ENCODE peak calls at places on chromosomes 4 and X, in seven cellular contexts. C, L, H, K, Y, U and N are unnamed samples.
A peak's percentile ranks its signal among the peaks of the same experiment; 100 is the strongest.

GRCh38 chrX:22122510-22122909 is 90.4 kb downstream of the PHEX start:
- DNase-seq in C (peak; percentile 89), Y (no peak), H (peak; percentile 89), K (no peak), L (no peak), U (no peak), N (peak; percentile 64)

GRCh38 chr4:8592366-8593267 is at the start of gene CPZ:
- DNase-seq in H (no peak), C (peak; percentile 39), U (no peak), L (no peak), Y (no peak), K (no peak), N (no peak)

GRCh38 chr4:76570141-76570989 is 135.3 kb downstream of the SHROOM3 start:
- DNase-seq in Y (no peak), U (no peak), C (no peak), H (no peak), K (no peak), L (no peak), N (no peak)

GRCh38 chr4:38759077-38759789 is 23.6 kb downstream of the TLR10 start:
- DNase-seq in C (peak; percentile 62), H (peak; percentile 22), U (peak; percentile 33), K (peak; percentile 52), L (peak; percentile 54), Y (peak; percentile 10), N (no peak)

GRCh38 chrX:141935645-141936044 is 32.0 kb downstream of the MAGEC1 start:
- DNase-seq in U (no peak), C (no peak), Y (no peak), K (no peak), L (no peak), H (no peak), N (no peak)

GRCh38 chr4:3765271-3766206 is 646 bp upstream of the ADRA2C start:
- DNase-seq in K (peak; percentile 32), U (no peak), L (no peak), C (peak; percentile 50), H (no peak), Y (no peak), N (no peak)

GRCh38 chrX:67612231-67612630 is 68.4 kb downstream of the AR start:
- DNase-seq in L (no peak), K (no peak), H (no peak), C (peak; percentile 17), Y (no peak), U (no peak), N (no peak)

GRCh38 chr4:163107754-163108153 is 58.9 kb downstream of the NAF1 start:
- DNase-seq in Y (no peak), C (peak; percentile 8), H (peak; percentile 3), U (no peak), K (no peak), L (no peak), N (no peak)

GRCh38 chrX:136468391-136469103 is 19.2 kb upstream of the BRS3 start:
- DNase-seq in K (peak; percentile 31), L (no peak), U (no peak), H (no peak), C (no peak), Y (no peak), N (no peak)

GRCh38 chr4:83285022-83285387 is 407 bp upstream of the COQ2 start:
- DNase-seq in H (peak; percentile 49), Y (no peak), C (peak; percentile 55), L (no peak), K (no peak), U (no peak), N (no peak)

GRCh38 chrX:133938530-133938929 is 46.9 kb downstream of the GPC3 start:
- DNase-seq in L (no peak), U (no peak), Y (no peak), K (no peak), C (no peak), H (no peak), N (no peak)

GRCh38 chr4:175970734-175971133 is 94.9 kb upstream of the WDR17 start:
- DNase-seq in H (no peak), Y (no peak), K (no peak), U (no peak), C (no peak), L (no peak), N (no peak)

GRCh38 chr4:128711361-128711760 is 98.1 kb upstream of the JADE1 start:
- DNase-seq in Y (no peak), L (no peak), H (no peak), C (no peak), K (no peak), U (no peak), N (no peak)

GRCh38 chr4:173230077-173230476 is 61.5 kb downstream of the GALNT7 start:
- DNase-seq in K (no peak), U (no peak), L (no peak), Y (no peak), H (no peak), C (peak; percentile 12), N (no peak)

GRCh38 chr4:153258750-153259149 is 54.5 kb downstream of the TRIM2 start:
- DNase-seq in U (no peak), L (no peak), H (no peak), Y (no peak), K (no peak), C (no peak), N (no peak)

GRCh38 chrX:47563801-47564315 is 2.9 kb downstream of the ARAF start:
- DNase-seq in Y (no peak), L (no peak), U (no peak), C (no peak), K (no peak), H (no peak), N (no peak)

GRCh38 chrX:43741843-43742573 is 85.9 kb downstream of the MAOA start:
- DNase-seq in Y (no peak), L (no peak), H (peak; percentile 61), U (no peak), K (no peak), C (peak; percentile 10), N (no peak)

GRCh38 chrX:136954930-136955329 is 74.4 kb upstream of the RBMX start:
- DNase-seq in K (no peak), H (peak; percentile 27), L (peak; percentile 16), U (no peak), C (peak; percentile 39), Y (no peak), N (no peak)

GRCh38 chr4:55553442-55553841 is 6.7 kb upstream of the CLOCK start:
- DNase-seq in C (peak; percentile 79), H (peak; percentile 42), Y (no peak), U (no peak), K (peak; percentile 32), L (peak; percentile 16), N (no peak)

GRCh38 chrX:23952984-23953907 is 45.4 kb downstream of the CXorf58 start:
- DNase-seq in Y (no peak), U (peak; percentile 2), C (no peak), H (no peak), L (peak; percentile 52), K (no peak), N (no peak)

GRCh38 chr4:170672571-170672970 is 582.8 kb upstream of the AADAT start:
- DNase-seq in Y (no peak), C (no peak), U (no peak), L (no peak), K (no peak), H (peak; percentile 6), N (no peak)

GRCh38 chrX:95974885-95975284 is 709.8 kb upstream of the DIAPH2 start:
- DNase-seq in H (no peak), U (no peak), C (no peak), K (no peak), L (no peak), Y (no peak), N (no peak)

GRCh38 chr4:786861-787300 is 39.0 kb downstream of the CPLX1 start:
- DNase-seq in Y (no peak), C (no peak), U (no peak), L (no peak), K (no peak), H (no peak), N (no peak)

GRCh38 chr4:106647451-106647850 is 278.9 kb upstream of the GIMD1 start:
- DNase-seq in L (no peak), Y (no peak), C (no peak), K (no peak), U (no peak), H (no peak), N (no peak)

GRCh38 chrX:46325312-46325877 is 219.8 kb downstream of the ZNF674 start:
- DNase-seq in K (no peak), U (peak; percentile 7), C (peak; percentile 62), H (no peak), Y (no peak), L (no peak), N (peak; percentile 18)

GRCh38 chr4:186889876-186890643 is 166.4 kb upstream of the FAT1 start:
- DNase-seq in Y (no peak), U (no peak), K (no peak), C (no peak), L (no peak), H (no peak), N (no peak)

GRCh38 chrX:123223409-123223808 is 39.3 kb downstream of the GRIA3 start:
- DNase-seq in C (no peak), H (no peak), K (no peak), Y (no peak), L (no peak), U (no peak), N (no peak)

GRCh38 chr4:7607156-7607910 is 172.6 kb upstream of the PSAPL1 start:
- DNase-seq in U (no peak), Y (no peak), L (no peak), K (no peak), C (peak; percentile 73), H (no peak), N (no peak)

GRCh38 chrX:41313419-41313818 is 20.5 kb upstream of the DDX3X start:
- DNase-seq in H (no peak), U (no peak), C (peak; percentile 76), L (no peak), K (no peak), Y (no peak), N (no peak)

GRCh38 chrX:24347871-24348270 is 12.6 kb upstream of the SUPT20HL1 start:
- DNase-seq in H (no peak), Y (no peak), C (no peak), L (no peak), U (no peak), K (no peak), N (no peak)

GRCh38 chrX:5681159-5681558 is 547.5 kb downstream of the NLGN4X start:
- DNase-seq in K (no peak), L (no peak), H (no peak), Y (no peak), U (no peak), C (peak; percentile 9), N (no peak)